ENCODE peak calls at places on chromosome 15, in six cellular contexts. L, Z, F, N, U and K are unnamed samples. For H3K36me3, the result is how much of the 10 kb centered on the place peaks cover.

GRCh38 chr15:81752149-81752942 is 293.5 kb downstream of the MEX3B start:
- DNase-seq in L (no peak), Z (peak), F (no peak), N (peak), U (peak), K (peak)

GRCh38 chr15:94206463-94207167 is 24.7 kb upstream of the MCTP2 start:
- DNase-seq in L (no peak), Z (peak), F (no peak), N (no peak), U (no peak), K (no peak)

GRCh38 chr15:66293419-66294156 is at the start of gene DIS3L:
- DNase-seq in L (peak), Z (peak), F (peak), N (peak), U (peak), K (peak)

GRCh38 chr15:80492874-80493273 is 88.7 kb downstream of the ARNT2 start:
- DNase-seq in L (no peak), Z (no peak), F (no peak), N (no peak), U (no peak), K (no peak)

GRCh38 chr15:63203451-63204090 is 14.2 kb downstream of the RAB8B start:
- DNase-seq in L (no peak), Z (no peak), F (no peak), N (no peak), U (no peak), K (no peak)

GRCh38 chr15:70435872-70436271 is 327.5 kb downstream of the UACA start:
- DNase-seq in L (no peak), Z (no peak), F (no peak), N (no peak), U (no peak), K (no peak)

GRCh38 chr15:53869044-53869805 is 109.0 kb upstream of the UNC13C start:
- DNase-seq in L (peak), Z (no peak), F (no peak), N (peak), U (peak), K (no peak)

GRCh38 chr15:95025924-95026728 is 794.8 kb downstream of the MCTP2 start:
- DNase-seq in L (peak), Z (peak), F (no peak), N (peak), U (peak), K (no peak)

GRCh38 chr15:45648521-45649200 is 13.8 kb downstream of the SQOR start:
- DNase-seq in L (no peak), Z (no peak), F (no peak), N (no peak), U (no peak), K (no peak)

GRCh38 chr15:48703544-48703943 is 58.0 kb upstream of the FBN1 start:
- DNase-seq in L (no peak), Z (no peak), F (no peak), N (no peak), U (no peak), K (no peak)

GRCh38 chr15:64521201-64521600 is 60.8 kb downstream of the ZNF609 start:
- DNase-seq in L (no peak), Z (no peak), F (no peak), N (no peak), U (no peak), K (no peak)

GRCh38 chr15:56608140-56608778 is 125.0 kb downstream of the ZNF280D start:
- DNase-seq in L (no peak), Z (no peak), F (no peak), N (no peak), U (no peak), K (no peak)

GRCh38 chr15:65084500-65085206 is 8.1 kb downstream of the KBTBD13 start:
- DNase-seq in L (no peak), Z (no peak), F (peak), N (no peak), U (no peak), K (no peak)

GRCh38 chr15:29456255-29456654 is 186.6 kb upstream of the NSMCE3 start:
- DNase-seq in L (no peak), Z (no peak), F (no peak), N (no peak), U (no peak), K (no peak)

GRCh38 chr15:100869151-100869999 is 10.3 kb upstream of the ALDH1A3 start:
- DNase-seq in L (peak), Z (no peak), F (no peak), N (peak), U (no peak), K (no peak)

GRCh38 chr15:59680870-59681269 is 8.2 kb downstream of the BNIP2 start:
- DNase-seq in L (no peak), Z (no peak), F (no peak), N (no peak), U (no peak), K (no peak)

GRCh38 chr15:71566226-71566625 is 244.1 kb upstream of the NR2E3 start:
- DNase-seq in L (no peak), Z (no peak), F (no peak), N (no peak), U (no peak), K (no peak)

GRCh38 chr15:38041576-38041975 is 107.1 kb downstream of the TMCO5A start:
- DNase-seq in L (no peak), Z (no peak), F (no peak), N (no peak), U (no peak), K (no peak)

GRCh38 chr15:42213481-42213880 is 5.4 kb upstream of the VPS39 start:
- DNase-seq in L (no peak), Z (no peak), F (no peak), N (no peak), U (no peak), K (no peak)

GRCh38 chr15:88880944-88881740 is 14.2 kb downstream of the HAPLN3 start:
- DNase-seq in L (no peak), Z (no peak), F (no peak), N (no peak), U (no peak), K (no peak)
- H3K36me3 ChIP-seq in L (under half), Z (under half), F (under half), N (under half), U (under half), K (under half)

DNA sequence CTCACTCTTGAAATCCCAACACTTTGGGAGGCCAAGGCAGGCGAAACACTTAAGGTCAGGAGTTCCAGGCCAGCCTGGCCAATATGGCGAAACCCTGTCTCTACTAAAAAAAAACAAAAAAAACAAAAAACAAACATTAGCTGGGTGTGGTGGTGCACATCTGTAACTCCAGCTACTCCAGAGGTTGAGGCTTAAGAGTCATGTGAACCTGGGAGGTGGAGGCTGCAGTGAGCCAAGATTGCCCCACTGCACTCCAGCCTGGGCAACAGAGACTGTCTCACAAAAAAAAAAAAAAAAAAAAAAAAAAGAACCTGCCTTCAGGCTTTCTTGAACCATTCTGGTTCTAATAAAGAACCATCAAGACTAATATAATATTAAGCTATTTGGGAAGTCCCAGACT is 16.5 kb downstream of the ARPP19 start:
- DNase-seq in L (no peak), Z (no peak), F (no peak), N (no peak), U (no peak), K (no peak)
- H3K36me3 ChIP-seq in L (under half), Z (half or more), F (half or more), N (half or more), U (under half), K (under half)

DNA sequence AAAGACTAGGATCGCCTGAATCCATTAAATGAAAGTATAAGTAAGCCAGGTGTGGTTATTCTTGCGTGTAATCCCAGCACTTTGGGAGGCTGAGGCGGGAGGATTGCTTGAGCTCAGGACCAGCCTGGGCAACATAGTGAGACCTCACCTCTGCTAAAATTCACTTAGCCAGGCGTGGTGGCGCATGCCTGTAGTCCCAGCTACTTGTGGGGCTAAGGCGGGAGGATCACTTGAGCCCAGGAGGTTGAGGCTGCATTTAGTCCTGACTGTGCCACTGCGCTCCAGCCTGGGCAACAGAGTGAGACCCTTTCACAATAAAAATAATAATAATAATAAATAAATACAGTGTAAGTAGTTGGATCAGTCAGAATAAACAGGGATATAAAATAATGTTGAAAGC is 25.5 kb upstream of the HYKK start:
- DNase-seq in L (no peak), Z (no peak), F (no peak), N (no peak), U (no peak), K (no peak)
- H3K36me3 ChIP-seq in L (under half), Z (half or more), F (half or more), N (half or more), U (under half), K (half or more)

GRCh38 chr15:98939311-98940080 is 68.1 kb downstream of the PGPEP1L start:
- DNase-seq in L (no peak), Z (no peak), F (no peak), N (no peak), U (no peak), K (no peak)
- H3K36me3 ChIP-seq in L (under half), Z (half or more), F (half or more), N (half or more), U (under half), K (half or more)

GRCh38 chr15:58628206-58629057 is 121.1 kb downstream of the ADAM10 start:
- DNase-seq in L (no peak), Z (no peak), F (no peak), N (no peak), U (no peak), K (no peak)
- H3K36me3 ChIP-seq in L (under half), Z (under half), F (under half), N (half or more), U (under half), K (under half)

DNA sequence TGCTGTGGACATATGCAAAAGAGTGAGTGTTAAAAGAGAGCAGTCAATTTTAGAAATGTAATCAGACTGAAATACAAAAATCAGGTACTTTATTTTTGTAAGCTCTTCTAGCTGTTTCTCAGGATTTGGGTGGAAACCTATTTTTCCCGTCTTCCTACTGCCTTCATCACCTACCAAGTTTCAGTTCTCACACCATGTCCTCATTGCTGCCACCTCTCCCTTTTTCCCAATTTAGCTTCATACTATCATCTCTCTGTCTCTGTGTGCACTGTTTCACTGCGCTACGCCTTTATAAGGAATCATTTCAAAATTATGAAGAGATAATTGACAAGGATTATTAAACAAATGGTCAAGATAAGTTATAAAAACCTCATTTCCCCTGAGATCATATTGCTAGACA is 7.7 kb downstream of the SRP14 start:
- DNase-seq in L (no peak), Z (no peak), F (no peak), N (no peak), U (no peak), K (no peak)
- H3K36me3 ChIP-seq in L (under half), Z (half or more), F (half or more), N (half or more), U (under half), K (half or more)

GRCh38 chr15:90887037-90887481 is 2.8 kb downstream of the FES start:
- DNase-seq in L (no peak), Z (no peak), F (no peak), N (no peak), U (no peak), K (no peak)

GRCh38 chr15:90883971-90884718 is at the start of gene FES:
- DNase-seq in L (peak), Z (no peak), F (peak), N (peak), U (no peak), K (no peak)

GRCh38 chr15:90884719-90885431 is 571 bp downstream of the FES start:
- DNase-seq in L (no peak), Z (no peak), F (peak), N (no peak), U (no peak), K (no peak)

GRCh38 chr15:90886291-90886614 is 1.9 kb downstream of the FES start:
- DNase-seq in L (no peak), Z (no peak), F (no peak), N (no peak), U (no peak), K (no peak)

DNA sequence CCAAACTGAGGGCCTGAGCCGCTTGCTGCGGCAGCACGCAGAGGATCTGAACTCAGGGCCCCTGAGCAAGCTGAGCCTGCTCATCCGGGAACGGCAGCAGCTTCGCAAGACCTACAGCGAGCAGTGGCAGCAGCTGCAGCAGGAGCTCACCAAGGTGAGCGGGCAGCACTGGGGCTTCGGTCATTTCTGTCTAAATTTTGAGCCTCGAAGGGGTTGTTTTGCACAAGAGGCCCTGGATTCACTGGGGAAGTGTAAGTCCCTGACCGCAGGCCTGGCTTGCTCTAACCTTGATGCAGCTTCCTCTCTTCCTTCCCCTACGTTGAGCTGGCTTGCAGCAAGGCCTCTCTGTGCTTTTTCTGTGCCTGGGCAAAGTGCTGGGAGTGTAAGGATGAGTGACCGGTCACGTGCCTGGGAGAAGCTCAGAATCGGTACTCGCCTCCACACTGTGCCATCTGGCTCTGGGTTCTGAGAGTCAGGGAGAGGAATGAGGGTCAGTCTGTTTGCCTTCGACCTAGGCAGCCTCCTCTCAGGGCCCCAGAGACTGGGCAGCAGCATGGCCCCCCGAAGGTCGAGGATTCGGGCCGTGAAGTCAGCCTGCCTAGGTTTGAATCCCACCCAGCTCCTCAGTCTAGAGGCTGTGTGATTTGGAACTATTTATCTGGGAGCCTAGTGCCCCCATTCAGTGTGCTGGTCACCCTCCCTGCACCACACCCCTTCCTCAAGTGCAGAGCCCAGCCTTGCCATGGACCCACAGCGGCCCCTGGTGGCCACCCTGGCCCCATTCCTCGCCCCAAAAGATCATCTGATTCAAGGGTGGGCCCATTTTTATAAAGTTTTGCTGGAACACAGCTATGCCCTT is 1.4 kb downstream of the FES start:
- DNase-seq in L (peak), Z (peak), F (peak), N (peak), U (peak), K (peak)
- H3K36me3 ChIP-seq in L (under half), Z (under half), F (half or more), N (under half), U (under half), K (under half)

DNA sequence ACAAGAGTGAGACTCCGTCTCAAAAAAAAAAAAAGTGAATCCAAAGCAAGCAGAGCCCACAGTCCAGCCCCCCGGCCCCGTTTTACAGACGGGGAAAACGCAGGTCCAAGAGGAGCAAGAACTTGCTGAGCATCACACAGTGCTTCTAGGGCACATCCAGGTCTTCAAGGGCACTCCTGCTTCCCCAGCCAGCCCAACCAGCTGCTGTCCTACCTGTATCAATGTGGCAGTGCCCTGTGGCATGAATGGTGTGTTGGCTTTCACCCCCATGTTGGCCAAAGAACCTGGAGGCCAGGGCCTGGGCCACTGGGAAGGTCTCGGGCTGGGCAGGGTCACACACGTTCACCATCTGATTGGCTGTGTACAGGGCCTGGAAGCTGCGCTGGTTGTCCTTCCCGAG is 4.6 kb downstream of the MAN2C1 start:
- DNase-seq in L (no peak), Z (no peak), F (no peak), N (no peak), U (no peak), K (no peak)
- H3K36me3 ChIP-seq in L (under half), Z (half or more), F (half or more), N (under half), U (under half), K (half or more)